ENCODE peak calls at places on chromosomes 4 and X, in seven cellular contexts. P, M, J, N, A, V and W are unnamed samples.

GRCh38 chr4:173807347-173807746 is 277.3 kb upstream of the HAND2 start:
- DNase-seq in P (peak; percentile 25), M (no peak), J (no peak), N (peak; percentile 34), A (no peak), V (no peak), W (no peak)

GRCh38 chr4:55447826-55448225 is 52.1 kb downstream of the TMEM165 start:
- DNase-seq in P (no peak), M (no peak), J (no peak), N (no peak), A (no peak), V (no peak), W (no peak)

GRCh38 chrX:125850693-125851092 is 315.4 kb downstream of the DCAF12L2 start:
- DNase-seq in P (no peak), M (no peak), J (no peak), N (no peak), A (no peak), V (no peak), W (no peak)

GRCh38 chr4:102789317-102789717 is 28.5 kb upstream of the MANBA start:
- DNase-seq in P (no peak), M (no peak), J (no peak), N (no peak), A (no peak), V (no peak), W (peak; percentile 60)

GRCh38 chr4:31411606-31412005 is 691.4 kb downstream of the PCDH7 start:
- DNase-seq in P (no peak), M (no peak), J (peak; percentile 16), N (no peak), A (no peak), V (no peak), W (no peak)

GRCh38 chr4:172042714-172043114 is 229.5 kb downstream of the GALNTL6 start:
- DNase-seq in P (no peak), M (no peak), J (peak; percentile 7), N (no peak), A (no peak), V (no peak), W (peak; percentile 40)

GRCh38 chr4:154506253-154506652 is 14.7 kb upstream of the DCHS2 start:
- DNase-seq in P (no peak), M (no peak), J (peak; percentile 27), N (no peak), A (no peak), V (no peak), W (peak; percentile 57)

GRCh38 chrX:71637848-71638247 is 19.5 kb upstream of the CXCR3 start:
- DNase-seq in P (no peak), M (no peak), J (no peak), N (no peak), A (no peak), V (no peak), W (peak; percentile 68)

GRCh38 chr4:182818926-182819730 is 98.1 kb downstream of the DCTD start:
- DNase-seq in P (no peak), M (no peak), J (no peak), N (no peak), A (no peak), V (peak; percentile 65), W (no peak)

GRCh38 chr4:179695175-179695574 is 2252.9 kb upstream of the AGA start:
- DNase-seq in P (no peak), M (no peak), J (no peak), N (no peak), A (no peak), V (no peak), W (peak; percentile 10)

GRCh38 chr4:57342406-57342805 is 232.2 kb upstream of the IGFBP7 start:
- DNase-seq in P (no peak), M (no peak), J (no peak), N (no peak), A (no peak), V (no peak), W (peak; percentile 46)

GRCh38 chr4:128379860-128380259 is 92.2 kb upstream of the PGRMC2 start:
- DNase-seq in P (peak; percentile 48), M (no peak), J (peak; percentile 12), N (no peak), A (peak; percentile 79), V (no peak), W (no peak)

GRCh38 chrX:50579955-50580354 is 109.3 kb upstream of the DGKK start:
- DNase-seq in P (no peak), M (no peak), J (peak; percentile 68), N (peak; percentile 1), A (peak; percentile 74), V (no peak), W (peak; percentile 60)

DNA sequence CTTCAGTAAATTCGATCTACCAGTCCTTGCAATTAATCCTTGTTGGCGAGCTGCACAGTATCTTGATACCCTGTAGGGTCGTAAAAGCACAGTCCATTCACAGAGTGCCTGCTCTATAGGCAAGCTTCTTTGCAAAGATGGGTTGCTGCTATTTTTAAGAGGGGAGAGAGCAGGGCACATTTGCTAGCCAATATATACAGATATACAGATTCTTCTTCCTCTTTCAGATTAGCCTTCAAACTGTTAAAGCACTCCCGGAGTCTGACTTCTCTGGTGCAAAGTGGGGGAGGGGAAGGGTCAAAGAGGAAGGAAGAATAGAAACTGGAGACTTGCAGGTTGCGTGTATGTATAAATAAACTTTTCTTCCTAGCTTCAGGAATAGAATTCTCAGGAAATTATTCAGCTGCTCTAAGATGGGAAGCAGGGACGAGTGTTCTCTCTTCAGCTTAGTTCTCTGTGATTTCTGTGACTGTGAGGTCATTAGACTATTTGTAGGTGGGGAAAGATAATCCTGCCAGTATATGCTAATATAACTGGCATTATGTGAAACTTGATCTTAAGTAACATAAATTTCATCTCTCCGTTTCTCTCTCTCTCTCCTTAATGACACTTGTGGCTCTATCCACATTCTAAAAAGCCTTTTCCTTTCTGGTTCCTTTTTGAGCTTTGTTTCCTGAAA is at the start of gene CYSLTR1:
- DNase-seq in P (no peak), M (no peak), J (no peak), N (no peak), A (no peak), V (no peak), W (no peak)
- H3K4me3 ChIP-seq in P (peak within 1 kb of the TSS; percentile 45), M (no peak within 1 kb of the TSS), J (no peak within 1 kb of the TSS), N (no peak within 1 kb of the TSS), A (no peak within 1 kb of the TSS), V (no peak within 1 kb of the TSS), W (no peak within 1 kb of the TSS)

GRCh38 chr4:38529189-38530115 is 134.5 kb upstream of the KLF3 start:
- DNase-seq in P (peak; percentile 20), M (peak; percentile 17), J (no peak), N (no peak), A (peak; percentile 49), V (no peak), W (peak; percentile 41)
- TF ChIP-seq CTCF in P (no peak), M (no peak), J (no peak), N (no peak), A (no peak), V (no peak), W (no peak)

GRCh38 chr4:73212982-73213730 is 45.4 kb downstream of the ANKRD17 start:
- DNase-seq in P (no peak), M (no peak), J (no peak), N (no peak), A (no peak), V (no peak), W (no peak)

GRCh38 chr4:73211968-73212367 is 46.6 kb downstream of the ANKRD17 start:
- DNase-seq in P (no peak), M (no peak), J (no peak), N (no peak), A (no peak), V (no peak), W (no peak)

GRCh38 chr4:73208376-73208775 is 50.2 kb downstream of the ANKRD17 start:
- DNase-seq in P (no peak), M (no peak), J (no peak), N (no peak), A (no peak), V (no peak), W (peak; percentile 56)

DNA sequence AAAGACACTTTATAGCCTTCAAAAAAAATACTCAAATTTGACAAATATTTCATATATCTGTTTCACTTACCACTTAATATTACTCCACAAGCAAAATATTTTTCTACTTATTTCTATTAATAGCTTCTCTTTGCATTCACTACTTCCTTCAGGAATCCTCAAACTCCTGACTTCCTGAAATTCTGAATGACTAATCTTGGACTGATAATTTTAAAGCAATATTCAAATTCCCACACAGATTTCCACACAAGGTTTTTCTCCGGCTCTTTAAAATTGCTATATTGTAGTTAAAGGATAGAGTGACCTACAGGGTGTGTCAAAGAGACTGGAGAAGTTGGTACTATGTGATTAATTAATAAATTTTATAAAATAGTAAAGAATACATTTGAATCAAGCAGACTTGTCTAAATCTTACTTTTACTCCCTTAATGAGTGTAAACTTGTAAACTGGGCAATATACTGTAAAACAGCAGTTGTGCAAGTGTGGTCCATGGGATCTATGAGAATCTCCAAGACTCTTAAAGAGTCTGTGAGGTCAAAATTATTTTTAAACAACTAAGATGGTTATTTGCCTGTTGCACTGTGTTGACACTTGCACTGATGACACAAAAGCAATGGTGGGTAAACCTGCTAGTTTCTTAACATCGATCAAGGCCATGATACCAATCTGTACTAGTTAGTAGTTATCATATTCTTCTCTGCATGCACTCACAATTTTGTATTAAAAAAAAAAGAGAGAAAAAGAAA is 44.5 kb downstream of the ANKRD17 start:
- DNase-seq in P (no peak), M (no peak), J (no peak), N (no peak), A (no peak), V (no peak), W (peak; percentile 39)
- H3K36me3 ChIP-seq in P (no peaks in the 10 kb centered on the region), M (no peaks in the 10 kb centered on the region), J (peaks cover 17% of the 10 kb centered on the region), N (no peaks in the 10 kb centered on the region), A (peaks cover 18% of the 10 kb centered on the region), V (no peaks in the 10 kb centered on the region), W (no peaks in the 10 kb centered on the region)

GRCh38 chr4:11428701-11429571 is at the start of gene HS3ST1:
- DNase-seq in P (peak; percentile 82), M (peak; percentile 23), J (no peak), N (no peak), A (peak; percentile 94), V (peak; percentile 93), W (peak; percentile 78)
- H3K4me3 ChIP-seq in P (peak within 1 kb of the TSS; percentile 73), M (peak within 1 kb of the TSS; percentile 60), J (no peak within 1 kb of the TSS), N (no peak within 1 kb of the TSS), A (peak within 1 kb of the TSS; percentile 87), V (peak within 1 kb of the TSS; percentile 52), W (peak within 1 kb of the TSS; percentile 67)

GRCh38 chrX:38282044-38282443 is 45.3 kb downstream of the RPGR start:
- DNase-seq in P (peak; percentile 15), M (no peak), J (no peak), N (no peak), A (peak; percentile 45), V (no peak), W (no peak)
- TF ChIP-seq CTCF in P (peak; percentile 59), M (peak; percentile 18), J (peak; percentile 24), N (peak; percentile 52), A (peak; percentile 68), V (peak; percentile 11), W (peak; percentile 14)

DNA sequence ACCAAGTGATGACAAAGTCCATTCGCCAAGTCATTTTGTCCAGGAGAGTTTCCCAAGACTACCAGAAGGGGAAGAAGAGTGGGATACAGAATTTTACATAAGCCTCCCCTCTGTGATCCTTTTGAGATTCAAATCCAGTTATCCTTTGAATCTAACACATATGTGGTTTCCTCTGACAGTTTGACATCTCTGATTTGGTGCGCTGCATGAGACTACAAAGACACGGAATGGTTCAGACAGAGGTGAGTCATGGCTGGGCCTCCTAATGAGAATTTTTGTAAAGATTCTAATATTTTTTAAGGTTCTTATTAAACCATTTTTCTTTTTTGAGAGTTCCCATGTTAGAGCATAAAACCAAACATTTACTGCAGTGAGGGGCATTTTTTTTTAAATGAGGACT is 38.3 kb downstream of the SLC10A6 start:
- DNase-seq in P (no peak), M (no peak), J (no peak), N (no peak), A (no peak), V (no peak), W (no peak)
- H3K36me3 ChIP-seq in P (peaks cover 29% of the 10 kb centered on the region), M (peaks cover 4% of the 10 kb centered on the region), J (no peaks in the 10 kb centered on the region), N (peaks cover 14% of the 10 kb centered on the region), A (peaks cover 92% of the 10 kb centered on the region), V (peaks cover 24% of the 10 kb centered on the region), W (peaks cover 13% of the 10 kb centered on the region)